ENCODE peak calls at places on chromosome 4, in nine cellular contexts. R is activated naive CD8-positive, alpha-beta T cell treated with anti-CD3 and anti-CD28 coated beads, Interleukin-2, amount 10 ng/mL, durations not matched to agents 7 days and 5 days; G is AG20443; Z is midbrain; B is CD4-positive, alpha-beta T cell; U is naive thymus-derived CD4-positive, alpha-beta T cell; E is foreskin fibroblast; L is NCI-H2171; H is endothelial cell. A is an unnamed sample.

GRCh38 chr4:120509719-120510118 is 412.8 kb downstream of the PRDM5 start:
- DNase-seq in R (no peak), G (no peak), Z (no peak), B (no peak), U (no peak), E (no peak), L (no peak), H (no peak), A (no peak)

GRCh38 chr4:135838889-135839288 is 1637.3 kb upstream of the PABPC4L start:
- DNase-seq in R (no peak), G (no peak), Z (no peak), B (no peak), U (no peak), E (no peak), L (no peak), H (no peak), A (no peak)

GRCh38 chr4:11428701-11429571 is at the start of gene HS3ST1:
- DNase-seq in R (peak; percentile 69), G (peak; percentile 29), Z (peak; percentile 70), B (peak; percentile 11), U (peak; percentile 22), E (no peak), L (peak; percentile 73), H (peak; percentile 74), A (no peak)

GRCh38 chr4:46924789-46925188 is 15.7 kb upstream of the COX7B2 start:
- DNase-seq in R (no peak), G (no peak), Z (no peak), B (no peak), U (no peak), E (no peak), L (no peak), H (no peak), A (no peak)

GRCh38 chr4:168877779-168878491 is 132.1 kb downstream of the CBR4 start:
- DNase-seq in R (peak; percentile 55), G (peak; percentile 56), Z (peak; percentile 18), B (no peak), U (peak; percentile 26), E (no peak), L (no peak), H (peak; percentile 51), A (no peak)

GRCh38 chr4:5995901-5996623 is 22.2 kb downstream of the C4orf50 start:
- DNase-seq in R (no peak), G (no peak), Z (no peak), B (no peak), U (no peak), E (no peak), L (no peak), H (no peak), A (no peak)

GRCh38 chr4:13476915-13477314 is 7.2 kb downstream of the RAB28 start:
- DNase-seq in R (no peak), G (peak; percentile 22), Z (no peak), B (no peak), U (no peak), E (peak; percentile 19), L (no peak), H (no peak), A (no peak)

GRCh38 chr4:183264614-183265013 is 55.5 kb downstream of the CLDN22 start:
- DNase-seq in R (no peak), G (peak; percentile 44), Z (no peak), B (no peak), U (no peak), E (peak; percentile 52), L (no peak), H (no peak), A (no peak)

GRCh38 chr4:184805462-184806245 is 20.1 kb downstream of the ACSL1 start:
- DNase-seq in R (no peak), G (peak; percentile 36), Z (peak; percentile 70), B (no peak), U (no peak), E (no peak), L (peak; percentile 13), H (no peak), A (no peak)

GRCh38 chr4:156628858-156629257 is 342.7 kb downstream of the PDGFC start:
- DNase-seq in R (no peak), G (no peak), Z (no peak), B (no peak), U (no peak), E (no peak), L (no peak), H (no peak), A (no peak)

GRCh38 chr4:149555146-149555545 is 260.5 kb downstream of the IQCM start:
- DNase-seq in R (no peak), G (no peak), Z (no peak), B (no peak), U (no peak), E (no peak), L (no peak), H (no peak), A (no peak)

GRCh38 chr4:61003301-61003700 is 196.8 kb upstream of the ADGRL3 start:
- DNase-seq in R (no peak), G (no peak), Z (no peak), B (no peak), U (no peak), E (no peak), L (no peak), H (no peak), A (no peak)

GRCh38 chr4:109275346-109275745 is 27.1 kb downstream of the COL25A1 start:
- DNase-seq in R (no peak), G (no peak), Z (no peak), B (no peak), U (no peak), E (no peak), L (no peak), H (no peak), A (no peak)

GRCh38 chr4:8409271-8410065 is 31.1 kb downstream of the ACOX3 start:
- DNase-seq in R (peak; percentile 37), G (peak; percentile 61), Z (no peak), B (peak; percentile 52), U (no peak), E (no peak), L (no peak), H (no peak), A (peak; percentile 28)

GRCh38 chr4:95087657-95088455 is 330.1 kb downstream of the BMPR1B start:
- DNase-seq in R (no peak), G (no peak), Z (no peak), B (no peak), U (no peak), E (no peak), L (no peak), H (no peak), A (no peak)

GRCh38 chr4:150158041-150158440 is 79.8 kb downstream of the DCLK2 start:
- DNase-seq in R (no peak), G (no peak), Z (no peak), B (no peak), U (no peak), E (no peak), L (no peak), H (no peak), A (no peak)

GRCh38 chr4:40918330-40918729 is 168.6 kb downstream of the NSUN7 start:
- DNase-seq in R (no peak), G (peak; percentile 77), Z (no peak), B (no peak), U (no peak), E (peak; percentile 89), L (no peak), H (no peak), A (no peak)

GRCh38 chr4:59060895-59061294 is 1950.7 kb upstream of the IGFBP7 start:
- DNase-seq in R (no peak), G (no peak), Z (no peak), B (no peak), U (no peak), E (no peak), L (no peak), H (no peak), A (no peak)

GRCh38 chr4:67198757-67199156 is 346.5 kb downstream of the CENPC start:
- DNase-seq in R (no peak), G (no peak), Z (no peak), B (no peak), U (no peak), E (no peak), L (peak; percentile 0), H (peak; percentile 8), A (no peak)